ENCODE peak calls at places on chromosomes 4 and X, in seven cellular contexts. One of them, this sample, is unnamed.

GRCh38 chrX:6599230-6599629 is 64.3 kb upstream of the VCX3A start:
- DNase-seq in H1: no peak
- DNase-seq in SK-N-SH: no peak
- DNase-seq in K562: no peak
- DNase-seq in HepG2: no peak
- DNase-seq in GM12878: no peak
- DNase-seq in HCT116: no peak
- DNase-seq in this sample: no peak

GRCh38 chr4:70177117-70177516 is 18.4 kb upstream of the ODAM start:
- DNase-seq in GM12878: no peak
- DNase-seq in K562: no peak
- DNase-seq in SK-N-SH: no peak
- DNase-seq in H1: no peak
- DNase-seq in HCT116: no peak
- DNase-seq in HepG2: no peak
- DNase-seq in this sample: no peak

GRCh38 chrX:42686296-42686695 is 91.7 kb downstream of the PPP1R2C start:
- DNase-seq in HCT116: no peak
- DNase-seq in GM12878: no peak
- DNase-seq in HepG2: no peak
- DNase-seq in K562: no peak
- DNase-seq in SK-N-SH: no peak
- DNase-seq in H1: no peak
- DNase-seq in this sample: no peak

GRCh38 chrX:46325312-46325877 is 219.8 kb downstream of the ZNF674 start:
- DNase-seq in H1: no peak
- DNase-seq in SK-N-SH: no peak
- DNase-seq in HCT116: peak; percentile 86
- DNase-seq in HepG2: peak; percentile 41
- DNase-seq in GM12878: no peak
- DNase-seq in K562: no peak
- DNase-seq in this sample: peak; percentile 1

GRCh38 chr4:182880387-182881356 is 36.5 kb downstream of the DCTD start:
- DNase-seq in HepG2: peak; percentile 89
- DNase-seq in K562: no peak
- DNase-seq in HCT116: no peak
- DNase-seq in GM12878: no peak
- DNase-seq in H1: no peak
- DNase-seq in SK-N-SH: no peak
- DNase-seq in this sample: no peak

GRCh38 chrX:47380268-47380667 is 9.9 kb downstream of the ZNF157 start:
- DNase-seq in HepG2: peak; percentile 19
- DNase-seq in GM12878: peak; percentile 47
- DNase-seq in HCT116: no peak
- DNase-seq in K562: no peak
- DNase-seq in H1: no peak
- DNase-seq in SK-N-SH: no peak
- DNase-seq in this sample: no peak

GRCh38 chr4:107619065-107619464 is 101.0 kb downstream of the PAPSS1 start:
- DNase-seq in GM12878: no peak
- DNase-seq in K562: no peak
- DNase-seq in SK-N-SH: no peak
- DNase-seq in HepG2: no peak
- DNase-seq in HCT116: no peak
- DNase-seq in H1: no peak
- DNase-seq in this sample: no peak

GRCh38 chrX:50707955-50708694 is 105.9 kb downstream of the SHROOM4 start:
- DNase-seq in K562: no peak
- DNase-seq in HepG2: no peak
- DNase-seq in GM12878: no peak
- DNase-seq in SK-N-SH: no peak
- DNase-seq in HCT116: no peak
- DNase-seq in H1: no peak
- DNase-seq in this sample: no peak

GRCh38 chr4:183154701-183155391 is 55.8 kb downstream of the WWC2 start:
- DNase-seq in H1: no peak
- DNase-seq in HepG2: peak; percentile 96
- DNase-seq in SK-N-SH: no peak
- DNase-seq in HCT116: no peak
- DNase-seq in K562: no peak
- DNase-seq in GM12878: no peak
- DNase-seq in this sample: no peak

GRCh38 chrX:121008920-121009319 is 23.4 kb upstream of the CT47A1 start:
- DNase-seq in K562: no peak
- DNase-seq in GM12878: no peak
- DNase-seq in SK-N-SH: no peak
- DNase-seq in H1: no peak
- DNase-seq in HepG2: peak; percentile 85
- DNase-seq in HCT116: no peak
- DNase-seq in this sample: peak; percentile 38

GRCh38 chr4:99723555-99724450 is 66.2 kb upstream of the C4orf54 start:
- DNase-seq in GM12878: no peak
- DNase-seq in H1: no peak
- DNase-seq in HepG2: peak; percentile 58
- DNase-seq in SK-N-SH: peak; percentile 4
- DNase-seq in K562: peak; percentile 26
- DNase-seq in HCT116: peak; percentile 10
- DNase-seq in this sample: peak; percentile 11

GRCh38 chr4:78560296-78560963 is 8.9 kb downstream of the ANXA3 start:
- DNase-seq in SK-N-SH: no peak
- DNase-seq in HepG2: no peak
- DNase-seq in K562: no peak
- DNase-seq in GM12878: no peak
- DNase-seq in H1: no peak
- DNase-seq in HCT116: peak; percentile 88
- DNase-seq in this sample: no peak

GRCh38 chr4:169334335-169334734 is 63.6 kb upstream of the SH3RF1 start:
- DNase-seq in SK-N-SH: no peak
- DNase-seq in K562: no peak
- DNase-seq in HCT116: no peak
- DNase-seq in HepG2: no peak
- DNase-seq in H1: no peak
- DNase-seq in GM12878: no peak
- DNase-seq in this sample: no peak

GRCh38 chr4:62544428-62544827 is 1344.3 kb downstream of the ADGRL3 start:
- DNase-seq in GM12878: no peak
- DNase-seq in HepG2: no peak
- DNase-seq in SK-N-SH: no peak
- DNase-seq in HCT116: no peak
- DNase-seq in K562: no peak
- DNase-seq in H1: no peak
- DNase-seq in this sample: no peak

GRCh38 chr4:71275570-71275969 is 63.2 kb upstream of the SLC4A4 start:
- DNase-seq in K562: no peak
- DNase-seq in HepG2: no peak
- DNase-seq in GM12878: no peak
- DNase-seq in SK-N-SH: no peak
- DNase-seq in H1: no peak
- DNase-seq in HCT116: no peak
- DNase-seq in this sample: no peak

GRCh38 chrX:155094468-155095061 is 23.3 kb downstream of the BRCC3 start:
- DNase-seq in GM12878: no peak
- DNase-seq in H1: no peak
- DNase-seq in SK-N-SH: peak; percentile 57
- DNase-seq in K562: peak; percentile 28
- DNase-seq in HepG2: peak; percentile 20
- DNase-seq in HCT116: no peak
- DNase-seq in this sample: peak; percentile 37

GRCh38 chr4:38782452-38783108 is at the start of gene TLR10:
- DNase-seq in H1: no peak
- DNase-seq in SK-N-SH: peak; percentile 53
- DNase-seq in K562: peak; percentile 39
- DNase-seq in HepG2: peak; percentile 20
- DNase-seq in HCT116: peak; percentile 34
- DNase-seq in GM12878: peak; percentile 82
- DNase-seq in this sample: peak; percentile 59

GRCh38 chrX:21638311-21638710 is 19.8 kb downstream of the KLHL34 start:
- DNase-seq in HepG2: no peak
- DNase-seq in GM12878: no peak
- DNase-seq in K562: no peak
- DNase-seq in H1: no peak
- DNase-seq in SK-N-SH: no peak
- DNase-seq in HCT116: no peak
- DNase-seq in this sample: no peak

GRCh38 chr4:80475236-80475635 is 139.7 kb downstream of the CFAP299 start:
- DNase-seq in HCT116: no peak
- DNase-seq in K562: no peak
- DNase-seq in SK-N-SH: no peak
- DNase-seq in H1: no peak
- DNase-seq in GM12878: no peak
- DNase-seq in HepG2: no peak
- DNase-seq in this sample: no peak

GRCh38 chr4:83855044-83855443 is 319.1 kb downstream of the GPAT3 start:
- DNase-seq in HepG2: peak; percentile 70
- DNase-seq in K562: no peak
- DNase-seq in H1: no peak
- DNase-seq in HCT116: peak; percentile 83
- DNase-seq in GM12878: no peak
- DNase-seq in SK-N-SH: no peak
- DNase-seq in this sample: peak; percentile 29

GRCh38 chr4:123446791-123447474 is 50.3 kb downstream of the SPRY1 start:
- DNase-seq in K562: no peak
- DNase-seq in HCT116: no peak
- DNase-seq in GM12878: no peak
- DNase-seq in HepG2: peak; percentile 71
- DNase-seq in SK-N-SH: no peak
- DNase-seq in H1: no peak
- DNase-seq in this sample: no peak

GRCh38 chr4:9704551-9705332 is 76.7 kb upstream of the DRD5 start:
- DNase-seq in H1: no peak
- DNase-seq in GM12878: no peak
- DNase-seq in HepG2: no peak
- DNase-seq in SK-N-SH: no peak
- DNase-seq in HCT116: no peak
- DNase-seq in K562: no peak
- DNase-seq in this sample: no peak

GRCh38 chrX:46408553-46409407 is 136.4 kb downstream of the ZNF674 start:
- DNase-seq in HCT116: peak; percentile 42
- DNase-seq in SK-N-SH: peak; percentile 57
- DNase-seq in HepG2: peak; percentile 18
- DNase-seq in K562: peak; percentile 54
- DNase-seq in H1: no peak
- DNase-seq in GM12878: peak; percentile 16
- DNase-seq in this sample: peak; percentile 53

DNA sequence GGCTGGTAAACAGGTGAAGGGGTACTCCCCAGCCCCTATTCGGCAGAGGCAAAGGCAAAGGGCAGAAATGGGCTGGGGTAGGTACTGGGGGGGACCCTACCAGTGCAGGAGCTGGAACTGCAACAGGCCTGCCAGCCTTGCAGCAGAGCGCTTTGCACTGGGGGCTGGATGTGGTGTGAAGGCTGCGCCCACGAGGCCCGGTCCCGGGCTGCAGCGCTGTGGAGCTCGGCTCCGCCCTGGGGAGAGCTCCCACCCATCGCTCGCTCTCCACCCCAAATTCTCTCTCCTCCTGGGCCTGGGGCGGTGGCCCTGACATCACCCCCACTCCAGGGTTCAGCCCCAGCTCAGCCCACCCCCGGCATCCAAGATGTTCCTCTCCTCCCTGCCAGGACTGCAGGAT is 24.2 kb downstream of the IQSEC2 start:
- DNase-seq in H1: no peak
- DNase-seq in HCT116: no peak
- DNase-seq in K562: peak; percentile 38
- DNase-seq in SK-N-SH: no peak
- DNase-seq in GM12878: no peak
- DNase-seq in HepG2: no peak
- DNase-seq in this sample: no peak
- TF ChIP-seq JUND in H1: no peak
- TF ChIP-seq JUND in HCT116: no peak
- TF ChIP-seq JUND in K562: no peak
- TF ChIP-seq JUND in SK-N-SH: no peak
- TF ChIP-seq JUND in GM12878: no peak
- TF ChIP-seq JUND in HepG2: no peak
- TF ChIP-seq JUND in this sample: no peak

GRCh38 chr4:100826808-100827548 is 309.2 kb upstream of the EMCN start:
- DNase-seq in GM12878: no peak
- DNase-seq in HepG2: no peak
- DNase-seq in SK-N-SH: no peak
- DNase-seq in K562: no peak
- DNase-seq in H1: no peak
- DNase-seq in HCT116: no peak
- DNase-seq in this sample: no peak
- TF ChIP-seq JUND in GM12878: no peak
- TF ChIP-seq JUND in HepG2: no peak
- TF ChIP-seq JUND in SK-N-SH: no peak
- TF ChIP-seq JUND in K562: no peak
- TF ChIP-seq JUND in H1: no peak
- TF ChIP-seq JUND in HCT116: no peak
- TF ChIP-seq JUND in this sample: no peak

DNA sequence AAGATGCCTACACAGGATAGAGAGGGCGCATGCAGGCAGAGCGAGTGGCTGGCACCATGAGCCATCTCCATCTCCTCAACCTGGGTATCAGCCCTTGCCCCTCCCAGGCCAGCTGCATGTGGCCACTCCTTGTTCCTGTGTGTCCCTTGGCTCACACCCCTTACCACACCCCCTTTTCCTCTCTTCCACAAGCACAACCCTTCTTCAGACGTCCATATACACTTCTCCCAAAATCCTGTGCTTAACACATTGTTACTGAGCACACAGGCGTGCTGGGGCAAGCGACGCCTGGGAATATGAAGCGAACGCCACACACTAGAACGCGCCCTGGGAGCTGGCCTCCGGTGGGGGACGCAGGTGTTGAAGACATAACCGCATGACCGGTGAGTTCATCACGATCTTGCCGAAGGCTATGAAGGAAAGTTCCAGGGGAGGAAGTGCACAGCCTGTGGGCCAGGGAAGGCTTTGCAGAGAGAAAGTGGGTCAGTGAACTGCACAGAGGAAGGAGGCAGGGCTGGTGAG is 19.1 kb upstream of the KIAA0232 start:
- DNase-seq in HepG2: no peak
- DNase-seq in K562: peak; percentile 52
- DNase-seq in HCT116: no peak
- DNase-seq in H1: no peak
- DNase-seq in GM12878: no peak
- DNase-seq in SK-N-SH: no peak
- DNase-seq in this sample: peak; percentile 73
- TF ChIP-seq JUND in HepG2: no peak
- TF ChIP-seq JUND in K562: peak; percentile 78
- TF ChIP-seq JUND in HCT116: no peak
- TF ChIP-seq JUND in H1: no peak
- TF ChIP-seq JUND in GM12878: no peak
- TF ChIP-seq JUND in SK-N-SH: no peak
- TF ChIP-seq JUND in this sample: no peak

DNA sequence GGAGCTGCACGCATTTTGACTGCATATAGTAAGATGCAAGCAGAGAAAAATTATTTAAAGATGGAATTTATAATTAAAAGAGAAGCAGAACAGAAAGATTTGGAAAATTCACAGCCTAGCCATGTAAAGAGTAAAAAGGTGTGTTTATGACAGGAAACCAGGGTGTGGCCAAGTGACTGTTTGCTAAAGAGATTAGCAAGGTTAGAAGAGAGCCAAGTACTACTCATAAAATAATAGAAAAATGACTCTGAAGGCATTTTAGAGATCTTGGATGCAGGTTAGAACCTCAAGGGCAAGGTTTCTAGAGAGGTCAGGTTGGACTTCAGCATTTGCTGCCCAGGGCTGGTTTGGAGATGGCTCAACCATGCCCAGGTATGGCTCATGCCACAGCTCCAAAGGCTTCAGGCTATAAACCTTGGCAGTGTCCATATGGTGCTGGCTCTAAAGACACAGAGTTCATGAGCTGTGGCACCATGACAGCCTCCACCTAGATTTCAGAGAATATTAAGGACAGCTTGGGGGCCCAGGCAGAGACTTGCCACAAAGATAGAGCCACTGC is 40.6 kb upstream of the ADGRA3 start:
- DNase-seq in HCT116: no peak
- DNase-seq in SK-N-SH: no peak
- DNase-seq in K562: no peak
- DNase-seq in HepG2: no peak
- DNase-seq in H1: no peak
- DNase-seq in GM12878: no peak
- DNase-seq in this sample: peak; percentile 59
- TF ChIP-seq JUND in HCT116: no peak
- TF ChIP-seq JUND in SK-N-SH: no peak
- TF ChIP-seq JUND in K562: no peak
- TF ChIP-seq JUND in HepG2: no peak
- TF ChIP-seq JUND in H1: no peak
- TF ChIP-seq JUND in GM12878: no peak
- TF ChIP-seq JUND in this sample: no peak

This sample was measured in T47D.